ENCODE peak calls at places on chromosome 21, in ten cellular contexts. N, V, B, G, L, A, M, I, D and E are unnamed samples.

GRCh38 chr21:16840549-16840948 is 672.3 kb upstream of the CXADR start:
- DNase-seq in V (no peak), A (no peak), B (no peak), D (no peak), I (no peak), L (no peak), N (no peak), M (no peak), G (no peak), E (no peak)

GRCh38 chr21:36359185-36359584 is 26.0 kb upstream of the CHAF1B start:
- DNase-seq in G (no peak), B (no peak), L (no peak), I (no peak), M (no peak), V (no peak), D (no peak), A (no peak), N (no peak), E (no peak)

GRCh38 chr21:29300547-29301138 is 1.9 kb downstream of the BACH1 start:
- DNase-seq in V (peak; percentile 19), M (no peak), G (no peak), A (peak; percentile 62), L (no peak), N (no peak), I (no peak), B (peak; percentile 87), D (peak; percentile 82), E (no peak)

GRCh38 chr21:14734833-14735232 is 188.7 kb upstream of the SAMSN1 start:
- DNase-seq in B (no peak), A (no peak), L (no peak), V (no peak), D (no peak), M (no peak), I (no peak), G (no peak), N (no peak), E (no peak)

GRCh38 chr21:38984982-38985422 is 179.3 kb downstream of the ETS2 start:
- DNase-seq in D (no peak), M (no peak), I (no peak), B (no peak), N (no peak), V (no peak), G (peak; percentile 58), L (no peak), A (peak; percentile 92), E (no peak)

GRCh38 chr21:37829447-37829846 is 86.8 kb downstream of the KCNJ6 start:
- DNase-seq in I (no peak), N (peak; percentile 24), M (no peak), D (no peak), A (peak; percentile 72), V (no peak), B (no peak), G (peak; percentile 79), L (peak; percentile 33), E (peak; percentile 83)

GRCh38 chr21:14923468-14923867 is 141.3 kb downstream of the NRIP1 start:
- DNase-seq in N (no peak), G (no peak), B (no peak), L (no peak), D (no peak), A (peak; percentile 75), M (no peak), V (no peak), I (no peak), E (no peak)

GRCh38 chr21:35982717-35983116 is 77.6 kb downstream of the SETD4 start:
- DNase-seq in I (no peak), V (no peak), A (no peak), L (peak; percentile 29), N (no peak), D (no peak), G (no peak), B (no peak), M (no peak), E (no peak)

GRCh38 chr21:30486180-30486579 is 1.1 kb downstream of the KRTAP19-2 start:
- DNase-seq in A (no peak), D (no peak), B (no peak), I (no peak), M (no peak), L (no peak), G (no peak), N (no peak), V (no peak), E (no peak)

GRCh38 chr21:39033878-39034589 is 149.2 kb downstream of the PSMG1 start:
- DNase-seq in B (no peak), A (no peak), L (peak; percentile 74), G (no peak), M (no peak), D (no peak), V (no peak), N (peak; percentile 37), I (no peak), E (no peak)

GRCh38 chr21:27569091-27569490 is 602.2 kb upstream of the ADAMTS5 start:
- DNase-seq in D (no peak), B (no peak), M (no peak), V (no peak), N (no peak), I (no peak), A (peak; percentile 9), L (no peak), G (no peak), E (no peak)

GRCh38 chr21:36203603-36203889 is 46.9 kb downstream of the DOP1B start:
- DNase-seq in L (peak; percentile 91), A (peak; percentile 91), G (no peak), B (peak; percentile 56), I (no peak), D (peak; percentile 12), M (no peak), V (peak; percentile 37), N (peak; percentile 85), E (no peak)

GRCh38 chr21:42343556-42343955 is 7.2 kb downstream of the TFF2 start:
- DNase-seq in I (no peak), M (no peak), V (no peak), B (no peak), N (no peak), A (no peak), G (no peak), D (no peak), L (no peak), E (no peak)

GRCh38 chr21:33388188-33388587 is 15.0 kb upstream of the IFNGR2 start:
- DNase-seq in M (no peak), D (no peak), G (peak; percentile 55), N (no peak), I (no peak), B (no peak), A (no peak), L (no peak), V (no peak), E (peak; percentile 60)

GRCh38 chr21:33383056-33383888 is 19.9 kb upstream of the IFNGR2 start:
- DNase-seq in M (no peak), N (peak; percentile 91), G (peak; percentile 85), I (peak; percentile 76), B (peak; percentile 72), D (peak; percentile 96), L (peak; percentile 97), A (peak; percentile 83), V (peak; percentile 97), E (peak; percentile 96)

GRCh38 chr21:33384851-33385331 is 18.3 kb upstream of the IFNGR2 start:
- DNase-seq in A (peak; percentile 93), L (no peak), G (no peak), V (no peak), D (no peak), N (no peak), M (no peak), B (no peak), I (no peak), E (no peak)

GRCh38 chr21:33390479-33390878 is 12.7 kb upstream of the IFNGR2 start:
- DNase-seq in D (no peak), I (no peak), M (no peak), G (no peak), A (no peak), V (no peak), L (peak; percentile 95), B (no peak), N (no peak), E (no peak)

GRCh38 chr21:33386222-33386784 is 16.9 kb upstream of the IFNGR2 start:
- DNase-seq in L (no peak), B (no peak), D (no peak), G (no peak), I (no peak), M (no peak), V (no peak), N (no peak), A (no peak), E (no peak)
- TF ChIP-seq CTCF in L (peak; percentile 33), B (no peak), D (peak; percentile 28), G (no peak), I (no peak), M (peak; percentile 54), V (peak; percentile 28), N (peak; percentile 59), A (peak; percentile 31), E (peak; percentile 32)

DNA sequence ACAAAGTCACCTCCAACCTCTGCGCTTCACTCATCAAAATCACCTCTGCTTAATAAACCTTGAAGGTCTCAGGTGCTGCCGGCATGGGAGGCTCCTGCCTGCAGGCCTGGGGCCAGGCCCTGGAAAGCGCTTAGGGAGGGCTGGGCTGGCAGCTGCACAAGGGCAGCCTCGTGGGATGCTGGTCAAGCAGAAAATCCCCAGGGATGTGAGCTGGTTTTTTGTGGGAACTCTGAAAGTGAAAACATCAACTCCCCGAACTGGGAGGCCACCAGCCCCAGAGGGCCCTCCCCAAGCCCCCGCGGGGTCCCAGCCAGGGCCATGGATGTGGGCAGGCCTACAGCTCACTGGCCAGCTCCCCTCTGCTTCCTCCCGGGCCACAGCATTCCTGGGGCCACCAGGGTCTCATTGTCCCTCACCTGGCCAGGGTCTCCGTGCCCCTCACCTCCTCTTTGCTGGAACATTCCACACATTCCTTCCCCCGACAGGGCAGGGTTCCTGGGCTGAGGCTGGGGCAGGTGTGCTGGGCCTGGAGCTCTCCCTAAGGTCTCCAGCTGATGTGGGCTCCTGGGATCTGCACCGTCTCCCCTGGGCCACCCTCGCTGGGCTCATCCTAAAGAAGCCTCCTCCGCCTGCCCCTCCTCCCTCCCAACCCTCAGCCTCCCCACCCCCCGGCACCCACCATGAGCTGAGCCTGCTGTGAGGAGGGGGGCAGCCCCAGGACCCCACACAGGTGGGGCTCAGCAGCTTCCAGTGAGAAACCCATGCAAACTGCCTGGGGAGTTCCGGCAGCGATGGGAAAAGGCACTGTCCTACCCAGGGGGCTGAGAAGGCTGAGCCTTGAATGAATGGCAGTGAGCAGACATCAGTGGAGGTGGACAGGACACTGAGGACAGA is 36.0 kb upstream of the POFUT2 start:
- DNase-seq in A (no peak), L (no peak), B (no peak), I (peak; percentile 94), N (no peak), M (peak; percentile 60), V (no peak), D (no peak), G (no peak), E (no peak)
- TF ChIP-seq CTCF in A (no peak), L (no peak), B (no peak), I (no peak), N (no peak), M (no peak), V (no peak), D (no peak), G (no peak), E (no peak)

GRCh38 chr21:33654412-33654811 is 12.1 kb downstream of the ITSN1 start:
- DNase-seq in D (no peak), V (no peak), G (no peak), I (no peak), N (no peak), M (no peak), B (no peak), L (no peak), A (no peak), E (no peak)
- TF ChIP-seq CTCF in D (no peak), V (no peak), G (no peak), I (no peak), N (no peak), M (no peak), B (no peak), L (no peak), A (no peak), E (no peak)

GRCh38 chr21:34020005-34020847 is 53.2 kb upstream of the MRPS6 start:
- DNase-seq in D (peak; percentile 78), G (peak; percentile 84), L (no peak), B (peak; percentile 37), N (no peak), V (peak; percentile 61), I (no peak), A (peak; percentile 58), M (no peak), E (no peak)
- TF ChIP-seq CTCF in D (peak; percentile 43), G (peak; percentile 1), L (no peak), B (no peak), N (no peak), V (peak; percentile 43), I (no peak), A (no peak), M (no peak), E (no peak)